ENCODE peak calls at places on chromosomes 7 and 10, in four cellular contexts. I, M, J and Z are unnamed samples.

GRCh38 chr10:77710759-77711682 is 73.4 kb upstream of the KCNMA1 start:
- DNase-seq in I (peak), J (peak), M (peak), Z (peak)

GRCh38 chr10:114694062-114694461 is 36.0 kb upstream of the ABLIM1 start:
- DNase-seq in J (no peak), I (no peak), M (no peak), Z (no peak)

GRCh38 chr10:17244712-17245365 is 16.8 kb downstream of the VIM start:
- DNase-seq in M (no peak), I (peak), J (no peak), Z (peak)

GRCh38 chr7:20402297-20403230 is 71.9 kb downstream of the ITGB8 start:
- DNase-seq in J (no peak), I (peak), M (no peak), Z (peak)

GRCh38 chr10:86077871-86078638 is 288.5 kb downstream of the GRID1 start:
- DNase-seq in J (no peak), M (no peak), I (no peak), Z (no peak)

GRCh38 chr10:50917486-50917885 is 32.1 kb upstream of the A1CF start:
- DNase-seq in J (no peak), I (peak), M (no peak), Z (peak)

GRCh38 chr7:27395626-27396025 is 153.0 kb downstream of the EVX1 start:
- DNase-seq in J (no peak), M (no peak), I (no peak), Z (no peak)

GRCh38 chr7:27184342-27185012 is 555 bp downstream of the HOXA11 start:
- DNase-seq in I (no peak), J (peak), M (no peak), Z (no peak)

GRCh38 chr7:98206451-98207330 is 4.5 kb upstream of the BHLHA15 start:
- DNase-seq in M (no peak), J (no peak), I (no peak), Z (no peak)

GRCh38 chr10:132512693-132513345 is 24.8 kb upstream of the INPP5A start:
- DNase-seq in I (no peak), J (no peak), M (no peak), Z (no peak)

GRCh38 chr7:140605337-140605736 is 35.3 kb downstream of the DENND2A start:
- DNase-seq in J (peak), I (peak), M (no peak), Z (peak)

GRCh38 chr7:157691521-157692155 is 354.8 kb downstream of the DNAJB6 start:
- DNase-seq in M (no peak), J (no peak), I (no peak), Z (no peak)

GRCh38 chr7:7675686-7676085 is 35.1 kb downstream of the UMAD1 start:
- DNase-seq in J (no peak), M (no peak), I (no peak), Z (no peak)

GRCh38 chr10:124827474-124827873 is 25.9 kb downstream of the ABRAXAS2 start:
- DNase-seq in J (peak), M (no peak), I (peak), Z (peak)

GRCh38 chr10:129627442-129627841 is 160.4 kb downstream of the MGMT start:
- DNase-seq in J (no peak), M (no peak), I (no peak), Z (no peak)

GRCh38 chr7:50379082-50379481 is 71.1 kb downstream of the FIGNL1 start:
- DNase-seq in M (no peak), I (no peak), J (no peak), Z (no peak)

GRCh38 chr10:88091490-88092061 is 228.2 kb downstream of the PTEN start:
- DNase-seq in J (no peak), I (no peak), M (peak), Z (no peak)

GRCh38 chr10:111030042-111030750 is 46.6 kb upstream of the ADRA2A start:
- DNase-seq in J (no peak), M (no peak), I (no peak), Z (no peak)

GRCh38 chr10:94683214-94684054 is at the start of gene CYP2C18:
- DNase-seq in M (no peak), J (no peak), I (no peak), Z (no peak)

GRCh38 chr7:112515989-112516388 is 35.2 kb downstream of the LSMEM1 start:
- DNase-seq in J (peak), I (no peak), M (no peak), Z (peak)

GRCh38 chr10:32943854-32944661 is 14.0 kb downstream of the ITGB1 start:
- DNase-seq in J (peak), M (no peak), I (no peak), Z (no peak)

GRCh38 chr7:92925876-92926696 is 89.7 kb upstream of the CDK6 start:
- DNase-seq in J (no peak), I (no peak), M (no peak), Z (no peak)
- H3K4me3 ChIP-seq in J (no peak), I (no peak), M (no peak), Z (no peak)

GRCh38 chr7:36096460-36097095 is 56.5 kb upstream of the EEPD1 start:
- DNase-seq in I (no peak), J (peak), M (no peak), Z (no peak)
- TF ChIP-seq CTCF in I (no peak), J (no peak), M (no peak), Z (no peak)

GRCh38 chr10:35909291-35909690 is 267.2 kb upstream of the FZD8 start:
- DNase-seq in I (no peak), J (no peak), M (no peak), Z (no peak)
- H3K4me3 ChIP-seq in I (no peak), J (no peak), M (no peak), Z (no peak)

GRCh38 chr7:82017334-82017943 is 247.6 kb upstream of the HGF start:
- DNase-seq in M (no peak), I (peak), J (peak), Z (peak)
- TF ChIP-seq CTCF in M (peak), I (peak), J (peak), Z (peak)